ENCODE peak calls at places on chromosomes 4 and X, in six cellular contexts. Q, Z, W, E, P and O are unnamed samples.

GRCh38 chr4:6278801-6279197 is 9.1 kb downstream of the WFS1 start:
- DNase-seq in Q (no peak), Z (peak), W (no peak), E (peak), P (no peak), O (no peak)

GRCh38 chrX:77572322-77572721 is 125.1 kb downstream of the FGF16 start:
- DNase-seq in Q (no peak), Z (no peak), W (peak), E (no peak), P (no peak), O (no peak)

GRCh38 chr4:39970559-39971270 is 7.0 kb downstream of the PDS5A start:
- DNase-seq in Q (peak), Z (peak), W (no peak), E (no peak), P (no peak), O (no peak)

GRCh38 chrX:16989750-16990149 is 43.3 kb downstream of the REPS2 start:
- DNase-seq in Q (no peak), Z (no peak), W (no peak), E (no peak), P (no peak), O (no peak)

GRCh38 chr4:86939737-86940141 is 4.9 kb downstream of the AFF1 start:
- DNase-seq in Q (no peak), Z (no peak), W (no peak), E (peak), P (no peak), O (peak)

GRCh38 chr4:168654206-168655174 is 157.6 kb downstream of the PALLD start:
- DNase-seq in Q (peak), Z (no peak), W (no peak), E (no peak), P (no peak), O (no peak)

GRCh38 chr4:119315036-119315435 is 6.9 kb downstream of the FABP2 start:
- DNase-seq in Q (no peak), Z (no peak), W (peak), E (no peak), P (no peak), O (no peak)

GRCh38 chrX:136457303-136457917 is 30.3 kb upstream of the BRS3 start:
- DNase-seq in Q (no peak), Z (no peak), W (peak), E (no peak), P (no peak), O (no peak)

GRCh38 chr4:119570401-119570800 is 58.2 kb downstream of the PDE5A start:
- DNase-seq in Q (no peak), Z (no peak), W (no peak), E (no peak), P (no peak), O (no peak)

GRCh38 chrX:70434352-70434866 is 10.2 kb upstream of the DLG3 start:
- DNase-seq in Q (peak), Z (peak), W (peak), E (peak), P (peak), O (peak)

GRCh38 chr4:115030281-115030680 is 83.1 kb downstream of the NDST4 start:
- DNase-seq in Q (no peak), Z (no peak), W (no peak), E (no peak), P (no peak), O (no peak)

GRCh38 chr4:88063634-88064296 is 56.3 kb downstream of the PKD2 start:
- DNase-seq in Q (no peak), Z (no peak), W (no peak), E (no peak), P (no peak), O (no peak)

GRCh38 chr4:128358231-128358902 is 70.8 kb upstream of the PGRMC2 start:
- DNase-seq in Q (no peak), Z (no peak), W (peak), E (no peak), P (no peak), O (no peak)

GRCh38 chr4:166816901-166817300 is 417.4 kb downstream of the SPOCK3 start:
- DNase-seq in Q (no peak), Z (no peak), W (no peak), E (no peak), P (no peak), O (no peak)

GRCh38 chrX:27626066-27626465 is 35.9 kb downstream of the DCAF8L2 start:
- DNase-seq in Q (no peak), Z (no peak), W (no peak), E (no peak), P (no peak), O (no peak)

GRCh38 chr4:108360857-108361820 is 192.4 kb upstream of the LEF1 start:
- DNase-seq in Q (peak), Z (peak), W (peak), E (no peak), P (no peak), O (no peak)

GRCh38 chrX:94942603-94943002 is 1268.6 kb downstream of the FAM133A start:
- DNase-seq in Q (no peak), Z (no peak), W (no peak), E (no peak), P (no peak), O (no peak)

GRCh38 chrX:155938132-155938531 is 57.0 kb downstream of the VAMP7 start:
- DNase-seq in Q (no peak), Z (no peak), W (no peak), E (no peak), P (no peak), O (no peak)

GRCh38 chr4:110634320-110635154 is 11.7 kb upstream of the PITX2 start:
- DNase-seq in Q (peak), Z (no peak), W (no peak), E (no peak), P (no peak), O (no peak)

GRCh38 chr4:55770662-55771061 is 48.9 kb upstream of the EXOC1L start:
- DNase-seq in Q (no peak), Z (no peak), W (no peak), E (no peak), P (no peak), O (no peak)

GRCh38 chrX:46961574-46962279 is 49.5 kb downstream of the JADE3 start:
- DNase-seq in Q (peak), Z (no peak), W (no peak), E (no peak), P (peak), O (no peak)